ENCODE peak calls at places on chromosomes 4 and X, in six cellular contexts. One of them, this sample, is unnamed.

GRCh38 chr4:91596683-91597082 is 707.1 kb upstream of the GRID2 start:
- DNase-seq in NCI-H1092 treated with DMSO at 0.1 percent for 48 hours: no peak
- DNase-seq in fibroblast of pulmonary artery: no peak
- DNase-seq in HepG2: no peak
- DNase-seq in GM04504: no peak
- DNase-seq in iris pigment epithelial cell: no peak
- DNase-seq in this sample: no peak

GRCh38 chrX:57528670-57529255 is 63.0 kb upstream of the ZXDB start:
- DNase-seq in NCI-H1092 treated with DMSO at 0.1 percent for 48 hours: no peak
- DNase-seq in fibroblast of pulmonary artery: peak
- DNase-seq in HepG2: peak
- DNase-seq in GM04504: peak
- DNase-seq in iris pigment epithelial cell: no peak
- DNase-seq in this sample: no peak

GRCh38 chr4:77877771-77878170 is 15.1 kb downstream of the MRPL1 start:
- DNase-seq in NCI-H1092 treated with DMSO at 0.1 percent for 48 hours: no peak
- DNase-seq in fibroblast of pulmonary artery: no peak
- DNase-seq in HepG2: no peak
- DNase-seq in GM04504: no peak
- DNase-seq in iris pigment epithelial cell: no peak
- DNase-seq in this sample: no peak

GRCh38 chr4:1983846-1984405 is 24.8 kb downstream of the NELFA start:
- DNase-seq in NCI-H1092 treated with DMSO at 0.1 percent for 48 hours: no peak
- DNase-seq in fibroblast of pulmonary artery: peak
- DNase-seq in HepG2: no peak
- DNase-seq in GM04504: no peak
- DNase-seq in iris pigment epithelial cell: no peak
- DNase-seq in this sample: no peak

GRCh38 chrX:24357101-24357500 is 3.3 kb upstream of the SUPT20HL1 start:
- DNase-seq in NCI-H1092 treated with DMSO at 0.1 percent for 48 hours: no peak
- DNase-seq in fibroblast of pulmonary artery: peak
- DNase-seq in HepG2: no peak
- DNase-seq in GM04504: no peak
- DNase-seq in iris pigment epithelial cell: peak
- DNase-seq in this sample: no peak

GRCh38 chr4:145808021-145808650 is 128.2 kb downstream of the C4orf51 start:
- DNase-seq in NCI-H1092 treated with DMSO at 0.1 percent for 48 hours: no peak
- DNase-seq in fibroblast of pulmonary artery: peak
- DNase-seq in HepG2: peak
- DNase-seq in GM04504: peak
- DNase-seq in iris pigment epithelial cell: peak
- DNase-seq in this sample: no peak

GRCh38 chr4:1582227-1582626 is 101.9 kb downstream of the FAM53A start:
- DNase-seq in NCI-H1092 treated with DMSO at 0.1 percent for 48 hours: no peak
- DNase-seq in fibroblast of pulmonary artery: no peak
- DNase-seq in HepG2: no peak
- DNase-seq in GM04504: no peak
- DNase-seq in iris pigment epithelial cell: no peak
- DNase-seq in this sample: peak

GRCh38 chr4:125904802-125905201 is 590.0 kb downstream of the FAT4 start:
- DNase-seq in NCI-H1092 treated with DMSO at 0.1 percent for 48 hours: no peak
- DNase-seq in fibroblast of pulmonary artery: no peak
- DNase-seq in HepG2: no peak
- DNase-seq in GM04504: no peak
- DNase-seq in iris pigment epithelial cell: no peak
- DNase-seq in this sample: no peak

GRCh38 chr4:184237612-184238011 is 19.9 kb upstream of the ENPP6 start:
- DNase-seq in NCI-H1092 treated with DMSO at 0.1 percent for 48 hours: no peak
- DNase-seq in fibroblast of pulmonary artery: no peak
- DNase-seq in HepG2: no peak
- DNase-seq in GM04504: no peak
- DNase-seq in iris pigment epithelial cell: peak
- DNase-seq in this sample: no peak

GRCh38 chrX:149161438-149162088 is 343.5 kb downstream of the IDS start:
- DNase-seq in NCI-H1092 treated with DMSO at 0.1 percent for 48 hours: no peak
- DNase-seq in fibroblast of pulmonary artery: peak
- DNase-seq in HepG2: no peak
- DNase-seq in GM04504: no peak
- DNase-seq in iris pigment epithelial cell: no peak
- DNase-seq in this sample: no peak

GRCh38 chrX:102712216-102712966 is at the start of gene GPRASP2:
- DNase-seq in NCI-H1092 treated with DMSO at 0.1 percent for 48 hours: peak
- DNase-seq in fibroblast of pulmonary artery: no peak
- DNase-seq in HepG2: no peak
- DNase-seq in GM04504: no peak
- DNase-seq in iris pigment epithelial cell: peak
- DNase-seq in this sample: peak

GRCh38 chr4:528296-528695 is 29.3 kb downstream of the PIGG start:
- DNase-seq in NCI-H1092 treated with DMSO at 0.1 percent for 48 hours: no peak
- DNase-seq in fibroblast of pulmonary artery: no peak
- DNase-seq in HepG2: no peak
- DNase-seq in GM04504: no peak
- DNase-seq in iris pigment epithelial cell: no peak
- DNase-seq in this sample: no peak

GRCh38 chr4:174396599-174396998 is 112.9 kb downstream of the CEP44 start:
- DNase-seq in NCI-H1092 treated with DMSO at 0.1 percent for 48 hours: no peak
- DNase-seq in fibroblast of pulmonary artery: no peak
- DNase-seq in HepG2: no peak
- DNase-seq in GM04504: no peak
- DNase-seq in iris pigment epithelial cell: no peak
- DNase-seq in this sample: no peak

GRCh38 chrX:144006811-144007210 is 122.9 kb downstream of the UBE2NL start:
- DNase-seq in NCI-H1092 treated with DMSO at 0.1 percent for 48 hours: no peak
- DNase-seq in fibroblast of pulmonary artery: peak
- DNase-seq in HepG2: no peak
- DNase-seq in GM04504: no peak
- DNase-seq in iris pigment epithelial cell: peak
- DNase-seq in this sample: no peak

GRCh38 chr4:108224628-108225053 is 55.9 kb upstream of the LEF1 start:
- DNase-seq in NCI-H1092 treated with DMSO at 0.1 percent for 48 hours: no peak
- DNase-seq in fibroblast of pulmonary artery: peak
- DNase-seq in HepG2: no peak
- DNase-seq in GM04504: no peak
- DNase-seq in iris pigment epithelial cell: peak
- DNase-seq in this sample: no peak

GRCh38 chr4:25144870-25145481 is 15.3 kb downstream of the SEPSECS start:
- DNase-seq in NCI-H1092 treated with DMSO at 0.1 percent for 48 hours: peak
- DNase-seq in fibroblast of pulmonary artery: peak
- DNase-seq in HepG2: no peak
- DNase-seq in GM04504: peak
- DNase-seq in iris pigment epithelial cell: peak
- DNase-seq in this sample: no peak

GRCh38 chrX:1009771-1010170 is 202.7 kb downstream of the CRLF2 start:
- DNase-seq in NCI-H1092 treated with DMSO at 0.1 percent for 48 hours: no peak
- DNase-seq in fibroblast of pulmonary artery: no peak
- DNase-seq in HepG2: no peak
- DNase-seq in GM04504: no peak
- DNase-seq in iris pigment epithelial cell: no peak
- DNase-seq in this sample: no peak

GRCh38 chr4:89836031-89836777 is 757 bp downstream of the SNCA start:
- DNase-seq in NCI-H1092 treated with DMSO at 0.1 percent for 48 hours: no peak
- DNase-seq in fibroblast of pulmonary artery: no peak
- DNase-seq in HepG2: no peak
- DNase-seq in GM04504: no peak
- DNase-seq in iris pigment epithelial cell: no peak
- DNase-seq in this sample: no peak

GRCh38 chr4:85784348-85784747 is 309.4 kb downstream of the ARHGAP24 start:
- DNase-seq in NCI-H1092 treated with DMSO at 0.1 percent for 48 hours: no peak
- DNase-seq in fibroblast of pulmonary artery: peak
- DNase-seq in HepG2: no peak
- DNase-seq in GM04504: no peak
- DNase-seq in iris pigment epithelial cell: no peak
- DNase-seq in this sample: no peak

GRCh38 chr4:3513807-3514206 is 18.4 kb downstream of the LRPAP1 start:
- DNase-seq in NCI-H1092 treated with DMSO at 0.1 percent for 48 hours: no peak
- DNase-seq in fibroblast of pulmonary artery: no peak
- DNase-seq in HepG2: no peak
- DNase-seq in GM04504: no peak
- DNase-seq in iris pigment epithelial cell: no peak
- DNase-seq in this sample: peak

GRCh38 chr4:168361365-168362024 is 42.9 kb upstream of the DDX60 start:
- DNase-seq in NCI-H1092 treated with DMSO at 0.1 percent for 48 hours: no peak
- DNase-seq in fibroblast of pulmonary artery: no peak
- DNase-seq in HepG2: no peak
- DNase-seq in GM04504: no peak
- DNase-seq in iris pigment epithelial cell: no peak
- DNase-seq in this sample: no peak

GRCh38 chr4:87112063-87112462 is 108.4 kb downstream of the KLHL8 start:
- DNase-seq in NCI-H1092 treated with DMSO at 0.1 percent for 48 hours: no peak
- DNase-seq in fibroblast of pulmonary artery: no peak
- DNase-seq in HepG2: no peak
- DNase-seq in GM04504: no peak
- DNase-seq in iris pigment epithelial cell: peak
- DNase-seq in this sample: no peak

GRCh38 chr4:1998296-1998695 is 10.5 kb downstream of the NELFA start:
- DNase-seq in NCI-H1092 treated with DMSO at 0.1 percent for 48 hours: no peak
- DNase-seq in fibroblast of pulmonary artery: no peak
- DNase-seq in HepG2: no peak
- DNase-seq in GM04504: no peak
- DNase-seq in iris pigment epithelial cell: peak
- DNase-seq in this sample: no peak